ENCODE peak calls at places on chromosomes 2 and 18, in four cellular contexts. F is IMR-90, J is A549, A is HepG2. R is an unnamed sample.

GRCh38 chr2:130917006-130917688 is 80.4 kb downstream of the ARHGEF4 start:
- DNase-seq in A (no peak), F (no peak), J (no peak), R (no peak)

GRCh38 chr2:214724741-214725140 is 84.7 kb downstream of the BARD1 start:
- DNase-seq in F (no peak), J (no peak), A (no peak), R (no peak)

GRCh38 chr2:5932556-5933469 is 240.6 kb downstream of the SOX11 start:
- DNase-seq in J (no peak), F (no peak), A (no peak), R (no peak)

GRCh38 chr2:49934481-49934880 is 780.2 kb upstream of the FSHR start:
- DNase-seq in A (no peak), J (no peak), F (no peak), R (no peak)

GRCh38 chr2:148560501-148560900 is 84.0 kb upstream of the EPC2 start:
- DNase-seq in J (no peak), F (peak; percentile 6), A (no peak), R (no peak)

GRCh38 chr18:58252166-58252565 is 208.1 kb downstream of the NEDD4L start:
- DNase-seq in A (no peak), F (peak; percentile 47), J (no peak), R (no peak)

GRCh38 chr2:138670734-138671133 is 109.5 kb downstream of the NXPH2 start:
- DNase-seq in A (no peak), J (no peak), F (no peak), R (no peak)

GRCh38 chr2:233976690-233977294 is 59.6 kb downstream of the TRPM8 start:
- DNase-seq in F (peak; percentile 76), J (peak; percentile 84), A (peak; percentile 60), R (peak; percentile 13)

GRCh38 chr2:29068513-29068912 is 5.8 kb downstream of the PCARE start:
- DNase-seq in J (no peak), A (no peak), F (no peak), R (no peak)

GRCh38 chr2:227822416-227823003 is 8.9 kb downstream of the CCL20 start:
- DNase-seq in A (peak; percentile 21), J (no peak), F (no peak), R (no peak)

GRCh38 chr2:79876430-79876829 is 363.6 kb downstream of the CTNNA2 start:
- DNase-seq in J (peak; percentile 38), F (peak; percentile 2), A (peak; percentile 15), R (peak; percentile 13)

GRCh38 chr2:96108578-96109561 is 7.5 kb downstream of the ADRA2B start:
- DNase-seq in A (no peak), J (no peak), F (no peak), R (no peak)

GRCh38 chr2:113831156-113831555 is 58.7 kb upstream of the ACTR3 start:
- DNase-seq in A (no peak), F (peak; percentile 13), J (peak; percentile 50), R (peak; percentile 30)

GRCh38 chr2:95275601-95276243 is 1.5 kb downstream of the PROM2 start:
- DNase-seq in F (no peak), A (no peak), J (no peak), R (no peak)

GRCh38 chr2:86750240-86750839 is 30.2 kb downstream of the RMND5A start:
- DNase-seq in A (no peak), F (no peak), J (peak; percentile 51), R (no peak)

GRCh38 chr2:68423966-68424650 is 43.0 kb downstream of the FBXO48 start:
- DNase-seq in J (no peak), F (no peak), A (no peak), R (no peak)

GRCh38 chr2:169755083-169755870 is 21.6 kb downstream of the KLHL23 start:
- DNase-seq in F (no peak), A (no peak), J (no peak), R (no peak)

GRCh38 chr2:177531706-177532105 is 139.1 kb downstream of the AGPS start:
- DNase-seq in A (no peak), F (no peak), J (no peak), R (no peak)

GRCh38 chr18:28834889-28835288 is 658.0 kb upstream of the CDH2 start:
- DNase-seq in A (no peak), F (peak; percentile 57), J (peak; percentile 22), R (no peak)

GRCh38 chr2:18117592-18117991 is 239.1 kb downstream of the KCNS3 start:
- DNase-seq in F (peak; percentile 41), J (peak; percentile 43), A (peak; percentile 35), R (peak; percentile 5)

GRCh38 chr2:106115250-106115649 is 78.9 kb downstream of the UXS1 start:
- DNase-seq in J (peak; percentile 71), A (peak; percentile 84), F (peak; percentile 77), R (peak; percentile 88)

GRCh38 chr2:44392338-44392943 is 30.7 kb downstream of the CAMKMT start:
- DNase-seq in A (peak; percentile 47), F (peak; percentile 21), J (peak; percentile 35), R (peak; percentile 8)

GRCh38 chr18:58247363-58247834 is 203.4 kb downstream of the NEDD4L start:
- DNase-seq in A (no peak), F (peak; percentile 11), J (no peak), R (no peak)

GRCh38 chr18:51342815-51343214 is 145.3 kb upstream of the MEX3C start:
- DNase-seq in F (peak; percentile 1), J (peak; percentile 56), A (peak; percentile 7), R (no peak)

GRCh38 chr2:147511491-147511948 is 333.3 kb upstream of the ACVR2A start:
- DNase-seq in A (no peak), F (no peak), J (no peak), R (no peak)

GRCh38 chr18:21439453-21439852 is 161.1 kb downstream of the ESCO1 start:
- DNase-seq in J (peak; percentile 51), A (peak; percentile 15), F (peak; percentile 59), R (no peak)

GRCh38 chr2:149559341-149560068 is 28.1 kb downstream of the MMADHC start:
- DNase-seq in F (no peak), A (no peak), J (no peak), R (no peak)

GRCh38 chr18:12291161-12291560 is 16.9 kb upstream of the TUBB6 start:
- DNase-seq in A (no peak), J (no peak), F (no peak), R (no peak)

GRCh38 chr2:191845248-191845715 is 1.6 kb downstream of the CAVIN2 start:
- DNase-seq in J (peak; percentile 40), A (peak; percentile 66), F (no peak), R (peak; percentile 49)

GRCh38 chr2:241762321-241762932 is 14.2 kb upstream of the GAL3ST2 start:
- DNase-seq in A (no peak), J (no peak), F (no peak), R (peak; percentile 22)
- TF ChIP-seq USF2 in A (no peak), J (no peak), F (no peak), R (no peak)

GRCh38 chr2:7880126-7880525 is 801.7 kb upstream of the ID2 start:
- DNase-seq in F (no peak), J (no peak), A (no peak), R (no peak)
- TF ChIP-seq BHLHE40 in F (no peak), J (no peak), A (no peak), R (no peak)

GRCh38 chr2:2877427-2877826 is 500.2 kb downstream of the EIPR1 start:
- DNase-seq in A (no peak), J (no peak), F (no peak), R (no peak)

GRCh38 chr2:2875296-2875695 is 502.3 kb downstream of the EIPR1 start:
- DNase-seq in A (no peak), F (no peak), J (no peak), R (no peak)

GRCh38 chr2:2876350-2877042 is 501.1 kb downstream of the EIPR1 start:
- DNase-seq in F (no peak), J (no peak), A (no peak), R (no peak)

GRCh38 chr2:2874805-2875204 is 502.8 kb downstream of the EIPR1 start:
- DNase-seq in F (no peak), J (no peak), A (no peak), R (no peak)

GRCh38 chr2:2875831-2876230 is 501.8 kb downstream of the EIPR1 start:
- DNase-seq in J (no peak), F (no peak), A (no peak), R (no peak)
- TF ChIP-seq USF2 in J (no peak), F (no peak), A (no peak), R (no peak)

GRCh38 chr2:40591785-40592184 is 139.9 kb upstream of the SLC8A1 start:
- DNase-seq in A (no peak), F (no peak), J (no peak), R (no peak)

DNA sequence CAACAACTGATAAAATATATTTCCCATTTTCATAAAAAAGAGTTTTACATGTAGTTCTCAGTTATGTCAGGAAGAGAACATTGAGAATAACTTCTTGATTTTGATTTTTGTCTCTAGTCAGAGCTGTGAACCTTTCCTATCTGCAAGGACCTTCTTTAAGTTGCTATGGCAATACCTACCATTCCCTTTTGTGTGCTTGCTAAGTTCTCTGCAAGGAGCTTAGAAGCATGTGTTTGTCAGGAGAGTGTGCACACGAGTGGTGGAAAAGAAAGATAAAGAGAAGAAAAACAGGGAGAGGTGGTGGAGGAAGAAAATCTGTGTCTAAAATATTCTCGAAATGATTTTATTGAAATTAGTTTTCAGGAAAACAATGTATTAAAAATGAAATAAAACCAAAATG is 140.3 kb upstream of the SLC8A1 start:
- DNase-seq in F (no peak), J (no peak), A (no peak), R (no peak)
- TF ChIP-seq BHLHE40 in F (no peak), J (no peak), A (no peak), R (no peak)

GRCh38 chr2:223922308-223922707 is 22.8 kb downstream of the WDFY1 start:
- DNase-seq in F (no peak), A (no peak), J (no peak), R (no peak)

GRCh38 chr2:223925106-223925505 is 20.0 kb downstream of the WDFY1 start:
- DNase-seq in J (no peak), F (peak; percentile 77), A (no peak), R (no peak)

GRCh38 chr2:223920109-223920508 is 25.0 kb downstream of the WDFY1 start:
- DNase-seq in F (no peak), J (no peak), A (no peak), R (no peak)

GRCh38 chr2:223921204-223921603 is 23.9 kb downstream of the WDFY1 start:
- DNase-seq in F (no peak), J (no peak), A (no peak), R (no peak)

DNA sequence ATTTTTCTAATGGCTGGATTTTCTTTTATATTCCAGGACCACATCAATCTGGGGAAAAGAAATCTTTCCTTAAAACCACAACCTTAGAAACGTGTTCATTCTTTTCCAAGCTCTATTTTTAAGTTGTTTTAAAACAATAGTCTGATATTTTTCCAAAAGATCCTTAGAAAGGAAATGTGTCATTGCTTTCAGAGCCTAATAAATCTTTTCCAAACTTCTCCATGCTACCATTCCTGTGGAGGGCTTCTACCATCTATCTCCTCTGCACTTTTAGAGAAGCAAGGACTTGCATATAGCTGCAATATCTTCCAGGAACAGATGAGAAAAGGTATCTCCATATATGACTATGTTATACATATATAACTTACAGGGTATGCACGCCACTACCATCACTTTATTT is 21.2 kb downstream of the WDFY1 start:
- DNase-seq in J (no peak), A (no peak), F (no peak), R (no peak)
- TF ChIP-seq USF2 in J (no peak), A (no peak), F (no peak), R (no peak)

R was measured in K562.